ENCODE peak calls at places on chromosome 15, in ten cellular contexts. P, F, U, V, Y, J, R, H, S and D are unnamed samples.

GRCh38 chr15:29442532-29442931 is 172.9 kb upstream of the NSMCE3 start:
- DNase-seq in J (no peak), P (no peak), V (no peak), U (no peak), R (no peak), H (no peak), F (no peak), S (no peak), Y (no peak), D (no peak)

GRCh38 chr15:87576486-87577176 is 679.9 kb downstream of the NTRK3 start:
- DNase-seq in S (no peak), J (no peak), H (no peak), P (no peak), R (no peak), U (no peak), V (no peak), F (no peak), Y (no peak), D (no peak)

GRCh38 chr15:71634820-71635219 is 175.5 kb upstream of the NR2E3 start:
- DNase-seq in Y (no peak), V (peak), U (no peak), F (no peak), S (no peak), H (no peak), R (no peak), J (peak), P (no peak), D (no peak)

GRCh38 chr15:72585659-72586058 is 68.8 kb upstream of the GOLGA6B start:
- DNase-seq in S (peak), Y (peak), J (peak), U (no peak), H (no peak), P (no peak), F (no peak), R (no peak), V (no peak), D (no peak)

GRCh38 chr15:67836477-67836876 is 3.4 kb downstream of the RNU6-1 start:
- DNase-seq in U (peak), H (peak), Y (peak), P (peak), J (peak), F (no peak), V (peak), S (peak), R (no peak), D (peak)

GRCh38 chr15:99987701-99988100 is 254.5 kb upstream of the LYSMD4 start:
- DNase-seq in R (no peak), J (no peak), H (no peak), V (no peak), Y (no peak), U (no peak), F (peak), P (no peak), S (no peak), D (no peak)

GRCh38 chr15:99100245-99101173 is 4.4 kb upstream of the SYNM start:
- DNase-seq in F (peak), J (peak), U (peak), S (peak), V (peak), Y (peak), P (peak), R (peak), H (peak), D (peak)

GRCh38 chr15:55348281-55348778 is 29.3 kb downstream of the PIGB start:
- DNase-seq in V (no peak), R (no peak), H (no peak), Y (no peak), P (no peak), S (no peak), U (no peak), F (no peak), J (no peak), D (no peak)

GRCh38 chr15:68386587-68387287 is 45.2 kb downstream of the ITGA11 start:
- DNase-seq in H (peak), F (no peak), S (no peak), J (no peak), P (no peak), V (no peak), R (no peak), U (no peak), Y (no peak), D (no peak)